ENCODE peak calls at places on chromosomes 2 and 18, in five cellular contexts. A is CD4-positive, alpha-beta memory T cell; K is Caco-2; Q is mammary epithelial cell; M is neural progenitor cell. P is an unnamed sample.

GRCh38 chr2:14790041-14790640 is 157.6 kb downstream of the LRATD1 start:
- DNase-seq in M (no peak), Q (no peak), A (no peak), K (no peak), P (no peak)

GRCh38 chr18:13245481-13246000 is 27.0 kb downstream of the LDLRAD4 start:
- DNase-seq in Q (no peak), M (no peak), K (no peak), A (no peak), P (no peak)

GRCh38 chr2:191740776-191741175 is 62.8 kb downstream of the NABP1 start:
- DNase-seq in M (no peak), A (no peak), K (no peak), Q (no peak), P (no peak)

GRCh38 chr2:43764086-43764710 is 9.6 kb upstream of the DYNC2LI1 start:
- DNase-seq in K (no peak), M (no peak), Q (no peak), A (no peak), P (no peak)

GRCh38 chr18:34637094-34637801 is 72.8 kb upstream of the DTNA start:
- DNase-seq in M (no peak), K (no peak), A (no peak), Q (no peak), P (no peak)

GRCh38 chr18:44819944-44820510 is 139.3 kb downstream of the SETBP1 start:
- DNase-seq in Q (no peak), M (no peak), A (no peak), K (no peak), P (no peak)

GRCh38 chr2:145350011-145350410 is 830.1 kb upstream of the ZEB2 start:
- DNase-seq in Q (no peak), A (no peak), M (no peak), K (no peak), P (no peak)

GRCh38 chr2:62469114-62469513 is 36.9 kb downstream of the TMEM17 start:
- DNase-seq in K (no peak), Q (no peak), A (no peak), M (no peak), P (no peak)

GRCh38 chr18:53603281-53603680 is 621.2 kb downstream of the MBD2 start:
- DNase-seq in K (no peak), M (no peak), A (no peak), Q (no peak), P (no peak)

GRCh38 chr2:227867386-227867785 is 4.0 kb upstream of the DAW1 start:
- DNase-seq in A (no peak), M (no peak), K (no peak), Q (no peak), P (no peak)

DNA sequence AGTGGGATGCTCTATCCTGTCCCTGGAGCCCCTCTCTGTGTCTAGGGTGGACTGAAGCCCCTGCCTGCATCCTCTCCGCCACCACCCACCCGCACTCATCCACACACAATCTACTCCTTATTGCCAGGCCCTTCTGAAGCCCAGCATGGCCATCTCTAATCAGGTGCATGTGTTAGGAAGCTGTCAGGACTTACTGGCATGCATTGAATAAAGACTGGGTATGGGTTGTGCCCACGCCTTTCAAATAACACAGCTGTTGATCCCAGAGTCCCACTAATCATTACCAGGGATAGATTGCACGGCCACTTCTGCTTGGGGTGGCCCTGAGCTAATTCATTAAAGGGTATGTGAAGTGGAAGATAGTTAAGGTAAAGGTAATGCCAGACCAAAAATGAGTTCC is 88.4 kb downstream of the CABLES1 start:
- DNase-seq in A (no peak), Q (no peak), M (no peak), K (no peak), P (no peak)
- H3K4me1 ChIP-seq in A (no peaks in the 10 kb centered on the region), Q (peaks cover 5% of the 10 kb centered on the region), M (peaks cover 10% of the 10 kb centered on the region), K (peaks cover 18% of the 10 kb centered on the region), P (peaks cover 9% of the 10 kb centered on the region)

DNA sequence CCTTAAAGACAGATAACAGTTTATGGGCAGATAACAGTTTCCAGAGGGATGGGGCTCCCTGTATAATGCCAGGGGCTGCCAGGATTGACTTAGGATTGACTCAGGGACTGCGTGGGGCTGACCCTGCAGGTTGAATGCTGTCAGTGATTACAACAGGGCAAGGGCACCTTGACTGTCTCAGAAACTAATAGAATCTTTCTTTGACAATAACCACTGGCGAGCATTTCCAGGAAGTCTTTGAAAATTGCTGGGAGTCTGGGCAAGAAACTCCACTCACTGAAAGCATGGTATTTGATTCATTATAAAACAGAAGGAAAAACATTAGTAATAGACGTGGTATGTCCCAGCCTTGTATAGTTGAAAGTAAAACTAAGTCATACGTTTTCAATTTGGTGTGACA is 101.0 kb downstream of the GPD2 start:
- DNase-seq in M (no peak), A (no peak), K (no peak), Q (no peak), P (no peak)
- H3K4me3 ChIP-seq in M (no peak overlapping the region), A (no peak overlapping the region), K (no peak overlapping the region), Q (no peak overlapping the region), P (no peak overlapping the region)

GRCh38 chr2:68414452-68414851 is 49.4 kb downstream of the PLEK start:
- DNase-seq in A (no peak), K (no peak), Q (no peak), M (no peak), P (no peak)

GRCh38 chr2:68413466-68413865 is 48.4 kb downstream of the PLEK start:
- DNase-seq in A (no peak), K (no peak), M (no peak), Q (no peak), P (no peak)

GRCh38 chr2:68416081-68416675 is 50.9 kb downstream of the FBXO48 start:
- DNase-seq in M (no peak), Q (no peak), K (no peak), A (no peak), P (no peak)

GRCh38 chr2:68415521-68415920 is 50.4 kb downstream of the PLEK start:
- DNase-seq in Q (no peak), M (no peak), A (no peak), K (no peak), P (no peak)

GRCh38 chr2:68414862-68415261 is 49.8 kb downstream of the PLEK start:
- DNase-seq in K (no peak), A (no peak), Q (no peak), M (peak; percentile 28), P (no peak)
- H3K4me1 ChIP-seq in K (no peaks in the 10 kb centered on the region), A (peaks cover 36% of the 10 kb centered on the region), Q (no peaks in the 10 kb centered on the region), M (peaks cover 12% of the 10 kb centered on the region), P (no peaks in the 10 kb centered on the region)

GRCh38 chr2:37322368-37322767 is 2.3 kb downstream of the PRKD3 start:
- DNase-seq in A (no peak), M (no peak), K (no peak), Q (no peak), P (no peak)
- H3K4me3 ChIP-seq in A (no peak overlapping the region), M (peak overlapping the region; percentile 98), K (no peak overlapping the region), Q (no peak overlapping the region), P (no peak overlapping the region)

P was measured in PC-9.